ENCODE peak calls at places on chromosomes 4 and X, in six cellular contexts. S is astrocyte of the spinal cord; M is activated CD8-positive, alpha-beta T cell treated with anti-CD3 and anti-CD28 coated beads for 36 hours; R is endothelial cell; T is GM20000; E is AG09309. V is an unnamed sample.
A peak's percentile ranks its signal among the peaks of the same experiment; 100 is the strongest.

GRCh38 chrX:50769389-50770063 is 44.5 kb downstream of the SHROOM4 start:
- DNase-seq in S (no peak), M (no peak), R (no peak), T (no peak), E (no peak), V (no peak)

GRCh38 chr4:6377626-6378492 is 94.6 kb downstream of the PPP2R2C start:
- DNase-seq in S (no peak), M (no peak), R (no peak), T (no peak), E (no peak), V (no peak)

GRCh38 chrX:104137496-104137895 is 19.3 kb downstream of the SLC25A53 start:
- DNase-seq in S (peak; percentile 4), M (peak; percentile 20), R (no peak), T (no peak), E (no peak), V (no peak)

GRCh38 chrX:111662314-111662713 is 18.7 kb upstream of the ALG13 start:
- DNase-seq in S (no peak), M (no peak), R (no peak), T (no peak), E (no peak), V (no peak)

GRCh38 chr4:74189331-74190043 is 31.6 kb downstream of the MTHFD2L start:
- DNase-seq in S (peak; percentile 56), M (no peak), R (no peak), T (peak; percentile 34), E (no peak), V (peak; percentile 19)

GRCh38 chr4:164428561-164428960 is 325.4 kb upstream of the SMIM31 start:
- DNase-seq in S (no peak), M (no peak), R (no peak), T (no peak), E (no peak), V (no peak)

GRCh38 chr4:87005690-87006461 is 71.1 kb downstream of the AFF1 start:
- DNase-seq in S (no peak), M (peak; percentile 74), R (no peak), T (peak; percentile 47), E (no peak), V (peak; percentile 35)

GRCh38 chr4:1881709-1882108 is 10.5 kb downstream of the NSD2 start:
- DNase-seq in S (no peak), M (no peak), R (no peak), T (no peak), E (no peak), V (no peak)

GRCh38 chr4:60934896-60935295 is 265.2 kb upstream of the ADGRL3 start:
- DNase-seq in S (no peak), M (no peak), R (no peak), T (no peak), E (no peak), V (no peak)

GRCh38 chr4:140141196-140141845 is 12.7 kb downstream of the MAML3 start:
- DNase-seq in S (no peak), M (no peak), R (no peak), T (no peak), E (no peak), V (no peak)

GRCh38 chrX:151902813-151903591 is 9.7 kb upstream of the MAGEA4 start:
- DNase-seq in S (peak; percentile 85), M (no peak), R (peak; percentile 4), T (no peak), E (peak; percentile 59), V (no peak)

GRCh38 chr4:79820427-79820826 is 252.6 kb downstream of the ANTXR2 start:
- DNase-seq in S (no peak), M (no peak), R (no peak), T (no peak), E (no peak), V (no peak)

GRCh38 chr4:7170012-7170411 is 22.3 kb upstream of the SORCS2 start:
- DNase-seq in S (no peak), M (no peak), R (no peak), T (no peak), E (no peak), V (no peak)

GRCh38 chrX:26442340-26442739 is 226.4 kb downstream of the MAGEB5 start:
- DNase-seq in S (peak; percentile 5), M (no peak), R (peak; percentile 5), T (no peak), E (no peak), V (no peak)

GRCh38 chr4:166091914-166092510 is 219.0 kb downstream of the TLL1 start:
- DNase-seq in S (peak; percentile 54), M (no peak), R (no peak), T (peak; percentile 19), E (peak; percentile 1), V (peak; percentile 3)

GRCh38 chr4:130849985-130850632 is 1754.2 kb downstream of the C4orf33 start:
- DNase-seq in S (peak; percentile 53), M (no peak), R (no peak), T (no peak), E (no peak), V (no peak)

GRCh38 chrX:20265221-20265725 is 1.4 kb downstream of the RPS6KA3 start:
- DNase-seq in S (peak; percentile 65), M (peak; percentile 90), R (peak; percentile 16), T (peak; percentile 57), E (no peak), V (peak; percentile 49)

GRCh38 chr4:79852305-79852730 is 220.7 kb downstream of the ANTXR2 start:
- DNase-seq in S (peak; percentile 78), M (no peak), R (no peak), T (no peak), E (peak; percentile 11), V (no peak)

GRCh38 chr4:53189011-53189410 is 176.8 kb downstream of the SCFD2 start:
- DNase-seq in S (peak; percentile 61), M (no peak), R (no peak), T (no peak), E (peak; percentile 68), V (no peak)

GRCh38 chrX:10157032-10157341 is 212 bp downstream of the CLCN4 start:
- DNase-seq in S (peak; percentile 4), M (no peak), R (no peak), T (no peak), E (no peak), V (no peak)

GRCh38 chr4:109499513-109499912 is 60.5 kb upstream of the MCUB start:
- DNase-seq in S (no peak), M (no peak), R (no peak), T (no peak), E (no peak), V (no peak)

GRCh38 chr4:41318839-41319530 is 62.3 kb downstream of the UCHL1 start:
- DNase-seq in S (no peak), M (no peak), R (no peak), T (no peak), E (no peak), V (no peak)

GRCh38 chr4:99722006-99722405 is 64.4 kb upstream of the C4orf54 start:
- DNase-seq in S (no peak), M (no peak), R (no peak), T (no peak), E (no peak), V (no peak)

GRCh38 chrX:9790866-9791265 is 4.6 kb downstream of the SHROOM2 start:
- DNase-seq in S (no peak), M (no peak), R (no peak), T (no peak), E (no peak), V (no peak)

GRCh38 chrX:70444326-70445196 is at the start of gene DLG3:
- DNase-seq in S (peak; percentile 33), M (peak; percentile 29), R (peak; percentile 38), T (no peak), E (no peak), V (no peak)

GRCh38 chr4:182297659-182298058 is 54.5 kb downstream of the TENM3 start:
- DNase-seq in S (peak; percentile 58), M (no peak), R (no peak), T (no peak), E (no peak), V (no peak)

GRCh38 chr4:148293571-148293970 is 148.6 kb downstream of the NR3C2 start:
- DNase-seq in S (no peak), M (peak; percentile 17), R (no peak), T (no peak), E (no peak), V (no peak)

GRCh38 chr4:87330761-87331160 is 8.1 kb upstream of the HSD17B13 start:
- DNase-seq in S (no peak), M (no peak), R (no peak), T (no peak), E (no peak), V (no peak)

GRCh38 chr4:20313237-20314030 is 61.7 kb downstream of the SLIT2 start:
- DNase-seq in S (no peak), M (peak; percentile 19), R (peak; percentile 78), T (no peak), E (no peak), V (no peak)
- TF ChIP-seq CTCF in S (peak; percentile 22), M (no peak), R (peak; percentile 35), T (peak; percentile 14), E (no peak), V (no peak)

GRCh38 chr4:111798840-111799239 is 346.4 kb upstream of the FAM241A start:
- DNase-seq in S (no peak), M (no peak), R (no peak), T (no peak), E (no peak), V (no peak)
- TF ChIP-seq CTCF in S (peak; percentile 10), M (no peak), R (no peak), T (no peak), E (no peak), V (no peak)

DNA sequence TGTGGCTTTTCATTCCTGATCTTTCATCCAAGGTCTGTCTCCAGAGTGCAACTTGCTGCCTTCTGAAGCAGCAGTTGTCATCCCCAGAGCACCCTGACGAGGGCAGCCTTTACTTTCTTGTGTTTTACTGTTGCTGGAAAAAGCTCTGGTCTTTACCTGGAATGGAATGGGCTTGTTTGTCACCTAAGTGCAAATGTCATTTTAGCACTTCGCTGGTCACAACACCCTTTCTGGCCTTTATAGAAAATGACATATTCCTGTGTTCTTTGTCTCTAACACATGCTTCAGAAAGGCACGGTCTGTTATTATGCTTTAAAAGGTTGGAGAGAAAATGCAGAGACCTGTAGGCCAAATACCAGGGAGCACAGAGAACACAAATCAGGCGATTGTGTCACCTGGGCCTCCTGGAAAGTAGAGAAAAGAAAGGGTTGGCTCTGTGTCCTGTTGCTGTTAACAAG is 332.7 kb upstream of the IGFBP7 start:
- DNase-seq in S (peak; percentile 42), M (peak; percentile 22), R (peak; percentile 73), T (peak; percentile 21), E (no peak), V (peak; percentile 30)
- TF ChIP-seq CTCF in S (peak; percentile 79), M (peak; percentile 43), R (peak; percentile 43), T (peak; percentile 35), E (peak; percentile 88), V (peak; percentile 50)

DNA sequence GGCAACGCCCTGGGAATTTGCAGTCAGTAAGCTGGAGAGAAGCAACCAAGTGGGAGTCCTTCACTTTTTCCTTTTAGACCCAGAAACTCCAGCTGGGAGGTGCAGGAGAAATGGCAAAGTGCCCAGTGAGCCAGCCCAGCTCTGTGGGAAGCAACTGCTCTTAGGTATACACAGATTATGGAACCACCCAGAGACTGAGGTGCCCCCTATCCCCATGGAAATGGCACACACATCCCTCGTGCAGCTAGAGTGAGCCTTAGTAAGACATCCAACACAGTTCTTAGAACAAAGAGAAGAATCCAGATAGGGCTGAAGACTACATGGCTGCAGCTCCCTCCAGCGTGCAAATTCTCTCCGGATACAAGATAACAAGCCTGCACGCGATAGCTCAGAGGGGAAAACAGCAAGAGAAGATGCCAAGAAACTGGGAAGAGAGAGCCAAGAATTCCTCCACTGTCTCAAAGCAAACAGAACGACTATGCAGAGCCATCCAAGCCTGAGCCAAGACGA is 26.6 kb upstream of the IRAK1 start:
- DNase-seq in S (peak; percentile 79), M (no peak), R (no peak), T (no peak), E (peak; percentile 58), V (no peak)
- TF ChIP-seq CTCF in S (peak; percentile 25), M (no peak), R (no peak), T (no peak), E (peak; percentile 20), V (no peak)

GRCh38 chr4:102715057-102715456 is 45.7 kb downstream of the MANBA start:
- DNase-seq in S (no peak), M (no peak), R (no peak), T (no peak), E (no peak), V (no peak)
- TF ChIP-seq CTCF in S (no peak), M (no peak), R (no peak), T (no peak), E (peak; percentile 19), V (no peak)

V was measured in GM13976.